ENCODE peak calls at places on chromosomes 3 and 15, in nine cellular contexts. B, U, Z, F, E, W, P, M and Y are unnamed samples.
A peak's percentile ranks its signal among the peaks of the same experiment; 100 is the strongest.

GRCh38 chr3:106518516-106518915 is 649.7 kb upstream of the CBLB start:
- DNase-seq in B (no peak), E (no peak), W (no peak), U (no peak), F (peak; percentile 30), M (no peak), P (peak; percentile 2), Z (no peak), Y (peak; percentile 24)

GRCh38 chr3:125039041-125039896 is 16.5 kb downstream of the HEG1 start:
- DNase-seq in Z (no peak), E (no peak), F (no peak), B (peak; percentile 44), P (no peak), M (no peak), U (no peak), W (peak; percentile 36), Y (no peak)

GRCh38 chr15:69749797-69750196 is 297.2 kb downstream of the RPLP1 start:
- DNase-seq in P (no peak), M (no peak), E (no peak), B (no peak), U (no peak), W (no peak), F (no peak), Z (no peak), Y (no peak)

GRCh38 chr3:168249539-168250414 is 154.1 kb upstream of the GOLIM4 start:
- DNase-seq in W (peak; percentile 60), E (peak; percentile 30), M (peak; percentile 32), P (peak; percentile 57), U (no peak), B (peak; percentile 47), F (peak; percentile 73), Z (peak; percentile 15), Y (peak; percentile 16)

GRCh38 chr3:42033741-42034140 is 57.4 kb upstream of the TRAK1 start:
- DNase-seq in M (no peak), E (no peak), F (no peak), W (no peak), U (no peak), Z (no peak), P (no peak), B (no peak), Y (no peak)

GRCh38 chr3:8518138-8518537 is 16.5 kb downstream of the LMCD1 start:
- DNase-seq in B (no peak), P (no peak), Z (no peak), M (no peak), W (no peak), U (no peak), F (peak; percentile 77), E (no peak), Y (no peak)

GRCh38 chr15:55819397-55820034 is 76.6 kb upstream of the PRTG start:
- DNase-seq in M (no peak), E (no peak), F (no peak), B (no peak), U (no peak), W (no peak), P (no peak), Z (no peak), Y (no peak)

GRCh38 chr3:149426325-149426724 is 48.2 kb upstream of the TM4SF4 start:
- DNase-seq in B (no peak), M (no peak), Z (no peak), P (no peak), W (no peak), U (no peak), E (no peak), F (no peak), Y (no peak)

GRCh38 chr15:74185949-74186348 is 12.4 kb downstream of the ISLR start:
- DNase-seq in U (no peak), P (no peak), E (no peak), B (no peak), W (no peak), F (no peak), M (no peak), Z (no peak), Y (no peak)

GRCh38 chr3:52181543-52181942 is 16.4 kb upstream of the ALAS1 start:
- DNase-seq in B (no peak), U (no peak), W (no peak), E (no peak), M (no peak), P (no peak), Z (no peak), F (peak; percentile 36), Y (peak; percentile 24)

GRCh38 chr15:56428821-56429458 is 36.0 kb downstream of the MNS1 start:
- DNase-seq in U (no peak), Z (no peak), W (no peak), E (no peak), P (peak; percentile 36), F (peak; percentile 6), M (no peak), B (peak; percentile 9), Y (peak; percentile 10)

GRCh38 chr15:101382544-101382943 is 87.5 kb upstream of the SNRPA1 start:
- DNase-seq in F (no peak), Z (no peak), E (no peak), B (no peak), U (no peak), M (no peak), P (no peak), W (no peak), Y (no peak)

GRCh38 chr3:129106320-129106719 is 15.3 kb downstream of the RAB43 start:
- DNase-seq in Z (no peak), F (no peak), W (no peak), M (no peak), B (no peak), E (no peak), P (no peak), U (no peak), Y (no peak)

GRCh38 chr3:4656059-4656458 is 162.9 kb downstream of the ITPR1 start:
- DNase-seq in Z (no peak), B (peak; percentile 68), U (no peak), E (no peak), M (peak; percentile 11), F (peak; percentile 54), W (peak; percentile 69), P (peak; percentile 75), Y (peak; percentile 46)

GRCh38 chr3:55481918-55482495 is 5.1 kb downstream of the WNT5A start:
- DNase-seq in W (no peak), B (no peak), F (peak; percentile 60), Z (no peak), M (no peak), P (no peak), U (no peak), E (peak; percentile 10), Y (no peak)

GRCh38 chr3:80870476-80871041 is 890.9 kb downstream of the GBE1 start:
- DNase-seq in P (no peak), B (no peak), E (no peak), M (no peak), U (no peak), Z (no peak), F (no peak), W (no peak), Y (no peak)

GRCh38 chr3:108818404-108818803 is 4.2 kb upstream of the TRAT1 start:
- DNase-seq in Z (peak; percentile 82), W (no peak), U (peak; percentile 47), E (peak; percentile 57), F (no peak), B (no peak), P (peak; percentile 21), M (no peak), Y (no peak)

GRCh38 chr3:76264911-76265310 is 479.6 kb upstream of the ZNF717 start:
- DNase-seq in U (no peak), B (no peak), E (no peak), M (no peak), F (no peak), W (no peak), P (no peak), Z (no peak), Y (no peak)

GRCh38 chr3:58353722-58354553 is 21.2 kb downstream of the PXK start:
- DNase-seq in P (no peak), W (no peak), M (no peak), E (peak; percentile 40), F (peak; percentile 45), Z (peak; percentile 64), U (no peak), B (no peak), Y (no peak)

GRCh38 chr3:49244589-49245205 is 32.3 kb downstream of the C3orf62 start:
- DNase-seq in B (peak; percentile 13), U (no peak), P (peak; percentile 65), E (no peak), W (no peak), F (no peak), Z (no peak), M (no peak), Y (no peak)

GRCh38 chr3:127786358-127787070 is 35.8 kb downstream of the MGLL start:
- DNase-seq in U (no peak), E (no peak), P (no peak), M (peak; percentile 28), B (peak; percentile 69), W (peak; percentile 63), Z (no peak), F (peak; percentile 82), Y (no peak)

GRCh38 chr15:80849308-80849707 is 70.1 kb downstream of the CEMIP start:
- DNase-seq in B (no peak), W (no peak), Z (no peak), P (peak; percentile 59), U (no peak), E (no peak), M (no peak), F (peak; percentile 85), Y (peak; percentile 54)

GRCh38 chr3:85185495-85185894 is 226.7 kb downstream of the CADM2 start:
- DNase-seq in E (no peak), Z (no peak), W (no peak), U (no peak), B (no peak), M (no peak), F (no peak), P (no peak), Y (no peak)

GRCh38 chr3:56673781-56674457 is 9.1 kb downstream of the TASOR start:
- DNase-seq in W (no peak), B (no peak), P (no peak), U (no peak), E (no peak), F (no peak), Z (no peak), M (no peak), Y (no peak)

GRCh38 chr3:8279476-8279875 is 222.1 kb upstream of the LMCD1 start:
- DNase-seq in M (no peak), W (no peak), F (no peak), B (no peak), P (no peak), E (no peak), Z (no peak), U (no peak), Y (no peak)

GRCh38 chr15:100783296-100783695 is 96.3 kb upstream of the ALDH1A3 start:
- DNase-seq in M (no peak), F (no peak), P (no peak), B (no peak), W (no peak), U (no peak), Z (peak; percentile 3), E (no peak), Y (no peak)

GRCh38 chr15:33086500-33087141 is 107.9 kb downstream of the FMN1 start:
- DNase-seq in P (peak; percentile 36), E (no peak), F (peak; percentile 64), W (no peak), M (no peak), U (no peak), Z (peak; percentile 21), B (peak; percentile 51), Y (no peak)

GRCh38 chr3:62727576-62727975 is 147.6 kb downstream of the CADPS start:
- DNase-seq in E (no peak), F (no peak), U (no peak), W (no peak), Z (no peak), B (no peak), P (no peak), M (no peak), Y (no peak)

GRCh38 chr3:45943207-45943846 is at the start of gene CXCR6:
- DNase-seq in P (no peak), Z (peak; percentile 70), E (peak; percentile 61), B (no peak), W (no peak), U (no peak), M (no peak), F (no peak), Y (no peak)

GRCh38 chr3:29382845-29383244 is 102.0 kb downstream of the RBMS3 start:
- DNase-seq in Z (no peak), W (no peak), M (no peak), F (no peak), P (no peak), U (no peak), E (no peak), B (no peak), Y (no peak)

GRCh38 chr15:92848464-92848851 is 51.7 kb upstream of the CHD2 start:
- DNase-seq in W (no peak), P (no peak), F (no peak), M (no peak), B (no peak), Z (no peak), E (no peak), U (no peak), Y (no peak)